ENCODE peak calls at places on chromosomes 16 and 17, in five cellular contexts. I is brain microvascular endothelial cell, H is tibial artery, N is AG04450, Y is GM23338. E is an unnamed sample.
A peak's percentile ranks its signal among the peaks of the same experiment; 100 is the strongest.

GRCh38 chr17:75524269-75524970 is 1.1 kb upstream of the LLGL2 start:
- DNase-seq in I (no peak), H (no peak), N (no peak), Y (no peak), E (no peak)

GRCh38 chr17:73350864-73351263 is 39.1 kb upstream of the CDC42EP4 start:
- DNase-seq in I (no peak), H (no peak), N (no peak), Y (no peak), E (no peak)

GRCh38 chr17:34254651-34255380 is at the start of gene CCL2:
- DNase-seq in I (peak; percentile 53), H (peak; percentile 85), N (peak; percentile 65), Y (peak; percentile 85), E (peak; percentile 34)

GRCh38 chr16:67837811-67838210 is 4.3 kb upstream of the THAP11 start:
- DNase-seq in I (no peak), H (no peak), N (no peak), Y (no peak), E (no peak)

GRCh38 chr16:15973997-15974396 is 24.6 kb downstream of the ABCC1 start:
- DNase-seq in I (no peak), H (no peak), N (no peak), Y (no peak), E (no peak)

GRCh38 chr16:52265446-52265861 is 281.5 kb downstream of the TOX3 start:
- DNase-seq in I (no peak), H (no peak), N (no peak), Y (peak; percentile 73), E (no peak)

GRCh38 chr16:26178298-26178697 is 486.5 kb downstream of the HS3ST4 start:
- DNase-seq in I (no peak), H (no peak), N (no peak), Y (peak; percentile 24), E (no peak)

GRCh38 chr17:33686171-33686570 is 393.1 kb upstream of the ASIC2 start:
- DNase-seq in I (no peak), H (no peak), N (no peak), Y (peak; percentile 50), E (peak; percentile 4)

GRCh38 chr17:40468560-40468959 is 25.3 kb downstream of the IGFBP4 start:
- DNase-seq in I (no peak), H (no peak), N (no peak), Y (no peak), E (no peak)

GRCh38 chr17:49861150-49861884 is 13.4 kb upstream of the TAC4 start:
- DNase-seq in I (peak; percentile 19), H (no peak), N (no peak), Y (peak; percentile 68), E (peak; percentile 89)

GRCh38 chr17:59381716-59382570 is 50.5 kb downstream of the YPEL2 start:
- DNase-seq in I (no peak), H (peak; percentile 88), N (no peak), Y (no peak), E (no peak)

GRCh38 chr16:9219811-9220210 is 128.4 kb downstream of the HAPSTR1 start:
- DNase-seq in I (no peak), H (no peak), N (no peak), Y (no peak), E (no peak)

GRCh38 chr16:9226924-9227323 is 135.5 kb downstream of the HAPSTR1 start:
- DNase-seq in I (no peak), H (no peak), N (no peak), Y (no peak), E (no peak)

GRCh38 chr16:9225527-9226316 is 134.3 kb downstream of the HAPSTR1 start:
- DNase-seq in I (no peak), H (no peak), N (no peak), Y (peak; percentile 78), E (no peak)
- H3K27ac ChIP-seq in I (no peak overlapping the region), H (no peak overlapping the region), N (no peak overlapping the region), Y (no peak overlapping the region), E (no peak overlapping the region)

GRCh38 chr17:78728495-78728894 is 53.6 kb downstream of the CYTH1 start:
- DNase-seq in I (no peak), H (no peak), N (no peak), Y (no peak), E (no peak)

GRCh38 chr17:78726471-78727010 is 55.5 kb downstream of the CYTH1 start:
- DNase-seq in I (no peak), H (no peak), N (no peak), Y (no peak), E (no peak)

GRCh38 chr17:78729636-78730035 is 52.4 kb downstream of the CYTH1 start:
- DNase-seq in I (no peak), H (no peak), N (no peak), Y (no peak), E (no peak)

GRCh38 chr17:78727057-78727456 is 55.0 kb downstream of the CYTH1 start:
- DNase-seq in I (no peak), H (no peak), N (no peak), Y (no peak), E (no peak)

GRCh38 chr17:78727476-78728229 is 54.4 kb downstream of the CYTH1 start:
- DNase-seq in I (no peak), H (no peak), N (no peak), Y (no peak), E (no peak)
- TF ChIP-seq CTCF in I (no peak), H (no peak), N (no peak), Y (no peak), E (no peak)

DNA sequence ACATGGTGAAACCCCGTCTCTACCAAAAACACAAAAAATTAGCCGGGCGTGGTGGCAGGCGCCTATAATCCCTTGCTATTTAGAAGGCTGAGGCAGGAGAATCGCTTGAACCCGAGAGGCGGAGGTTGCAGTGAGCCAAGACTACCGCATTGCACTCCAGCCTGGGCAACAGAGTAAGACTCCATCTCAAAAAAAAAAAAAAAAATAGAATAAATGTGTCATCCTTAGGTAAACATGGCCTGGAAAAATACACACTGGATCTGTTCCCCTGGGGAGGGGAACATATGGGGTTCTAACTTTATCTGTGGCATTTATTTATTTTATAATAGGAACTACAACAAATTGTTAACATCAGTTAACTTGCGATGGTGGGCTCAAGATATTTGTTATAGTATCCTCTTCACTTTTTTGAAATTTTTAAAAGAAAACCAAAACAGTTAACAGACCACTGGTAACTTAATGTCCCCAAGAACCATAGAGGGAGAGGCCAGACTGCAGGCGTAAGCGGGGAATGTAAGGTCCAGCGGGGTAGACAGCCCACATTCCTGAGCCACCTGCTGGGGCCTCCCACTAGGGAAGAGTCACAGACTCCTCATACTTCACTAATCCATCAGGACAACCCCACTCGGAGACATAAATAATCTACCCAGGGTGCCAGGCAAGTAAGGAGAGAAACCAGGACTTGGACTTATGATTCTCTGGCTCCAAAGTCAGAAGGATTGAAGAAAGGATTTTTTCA is 12.5 kb upstream of the TXNDC11 start:
- DNase-seq in I (no peak), H (no peak), N (no peak), Y (no peak), E (no peak)
- H3K27ac ChIP-seq in I (no peak overlapping the region), H (no peak overlapping the region), N (no peak overlapping the region), Y (no peak overlapping the region), E (peak overlapping the region; percentile 23)

GRCh38 chr16:30184430-30185140 is 1.2 kb downstream of the CORO1A start:
- DNase-seq in I (no peak), H (no peak), N (no peak), Y (peak; percentile 6), E (no peak)
- TF ChIP-seq CTCF in I (no peak), H (no peak), N (no peak), Y (no peak), E (no peak)

DNA sequence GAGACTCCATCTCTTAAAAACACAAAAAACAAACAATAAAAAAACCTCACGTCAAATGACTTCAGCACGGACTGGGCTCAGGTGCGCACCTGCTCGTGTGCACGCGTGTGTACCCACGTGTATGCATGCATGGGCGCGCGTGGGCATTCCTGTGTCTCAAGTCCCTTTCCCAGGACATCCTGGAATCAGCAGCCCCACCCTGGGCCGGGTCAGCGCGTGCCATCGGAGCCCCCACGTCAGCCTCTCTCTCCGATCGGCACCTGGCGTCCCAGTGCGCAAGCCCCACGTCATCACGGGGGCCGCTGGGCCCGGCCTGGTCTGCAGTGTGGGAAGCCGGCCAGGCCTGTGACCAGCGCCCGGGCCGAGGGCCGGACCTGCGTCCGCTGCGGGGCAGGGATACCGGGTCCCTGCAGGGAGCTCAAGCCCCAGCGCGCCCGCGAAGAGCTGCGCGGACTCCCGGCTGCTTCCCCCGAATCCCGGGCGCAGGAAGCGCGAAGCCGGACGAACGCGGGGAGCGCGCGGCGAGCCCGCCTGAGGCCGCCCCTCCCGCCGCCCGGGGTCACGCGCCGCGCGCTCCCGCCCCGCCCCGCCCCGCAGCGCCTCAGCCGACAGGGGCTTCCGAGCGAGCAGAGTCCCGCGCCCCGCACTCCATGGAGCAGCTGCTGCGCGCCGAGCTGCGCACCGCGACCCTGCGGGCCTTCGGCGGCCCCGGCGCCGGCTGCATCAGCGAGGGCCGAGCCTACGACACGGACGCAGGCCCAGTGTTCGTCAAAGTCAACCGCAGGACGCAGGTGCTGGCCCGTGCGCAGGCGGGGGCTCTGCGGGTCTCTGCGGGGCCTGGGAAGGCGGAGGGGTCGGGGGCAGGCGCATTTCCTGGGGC is at the start of gene FN3K:
- DNase-seq in I (peak; percentile 45), H (peak; percentile 91), N (peak; percentile 33), Y (peak; percentile 80), E (peak; percentile 54)
- H3K27ac ChIP-seq in I (peak within 1 kb of the TSS; percentile 4), H (peak within 1 kb of the TSS; percentile 80), N (no peak within 1 kb of the TSS), Y (no peak within 1 kb of the TSS), E (peak within 1 kb of the TSS; percentile 63)

GRCh38 chr16:79422061-79422460 is 178.5 kb downstream of the MAF start:
- DNase-seq in I (no peak), H (peak; percentile 7), N (no peak), Y (no peak), E (no peak)
- TF ChIP-seq CTCF in I (no peak), H (no peak), N (no peak), Y (no peak), E (no peak)

GRCh38 chr17:31211352-31212012 is 85.6 kb downstream of the OMG start:
- DNase-seq in I (peak; percentile 7), H (no peak), N (no peak), Y (no peak), E (no peak)
- H3K27ac ChIP-seq in I (no peak overlapping the region), H (no peak overlapping the region), N (no peak overlapping the region), Y (no peak overlapping the region), E (no peak overlapping the region)

DNA sequence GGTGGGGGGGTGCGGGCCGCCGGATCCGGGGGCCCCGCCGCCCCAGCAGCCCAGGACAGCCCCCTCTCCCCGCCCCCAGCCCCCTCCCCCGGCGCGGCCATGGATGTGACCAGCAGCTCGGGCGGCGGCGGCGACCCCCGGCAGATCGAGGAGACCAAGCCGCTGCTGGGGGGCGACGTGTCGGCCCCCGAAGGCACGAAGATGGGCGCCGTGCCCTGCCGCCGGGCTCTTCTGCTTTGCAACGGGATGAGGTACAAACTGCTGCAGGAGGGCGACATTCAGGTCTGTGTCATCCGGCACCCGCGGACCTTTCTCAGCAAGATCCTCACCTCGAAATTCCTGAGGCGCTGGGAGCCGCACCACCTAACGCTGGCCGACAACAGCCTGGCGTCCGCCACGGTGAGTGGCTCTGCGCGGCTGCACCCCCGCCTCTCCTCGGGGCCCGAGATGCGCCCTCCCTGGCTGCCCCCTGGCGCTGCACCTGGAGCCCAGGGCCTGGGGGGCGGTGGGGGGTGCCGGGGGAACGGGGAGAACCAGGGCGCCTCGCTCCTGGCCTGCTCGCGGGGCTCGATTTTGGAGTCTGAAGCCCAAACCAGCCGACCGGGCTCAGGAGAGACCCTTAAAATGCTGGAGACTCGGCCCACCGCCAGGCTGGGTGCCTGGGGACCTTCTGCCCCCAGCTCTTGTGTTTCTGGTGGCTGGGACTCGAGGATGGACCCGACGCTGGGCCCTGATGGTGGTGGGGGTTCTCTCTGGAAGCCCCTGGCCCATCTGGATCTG is 725 bp downstream of the CMIP start:
- DNase-seq in I (no peak), H (no peak), N (no peak), Y (peak; percentile 73), E (peak; percentile 42)
- TF ChIP-seq CTCF in I (peak; percentile 25), H (no peak), N (peak; percentile 21), Y (no peak), E (no peak)

GRCh38 chr16:48011888-48012658 is 143.7 kb downstream of the ABCC12 start:
- DNase-seq in I (no peak), H (no peak), N (no peak), Y (no peak), E (no peak)
- H3K27ac ChIP-seq in I (no peak overlapping the region), H (no peak overlapping the region), N (no peak overlapping the region), Y (no peak overlapping the region), E (no peak overlapping the region)